ENCODE peak calls at places on chromosomes 5 and 9, in eight cellular contexts. V is stomach, N is EH, E is AG04450, P is endothelial cell of umbilical vein, D is astrocyte of the spinal cord, B is non-pigmented ciliary epithelial cell, A is IMR-90. R is an unnamed sample.

GRCh38 chr5:80231693-80232092 is 24.2 kb downstream of the SERINC5 start:
- DNase-seq in V (no peak), N (no peak), E (no peak), P (no peak), D (no peak), B (no peak), A (no peak), R (no peak)

GRCh38 chr9:96587295-96587694 is 32.3 kb downstream of the CDC14B start:
- DNase-seq in V (no peak), N (no peak), E (no peak), P (no peak), D (no peak), B (no peak), A (no peak), R (no peak)

GRCh38 chr9:10232352-10232930 is 380.4 kb downstream of the PTPRD start:
- DNase-seq in V (peak), N (no peak), E (no peak), P (peak), D (peak), B (no peak), A (peak), R (no peak)

GRCh38 chr5:141413540-141414069 is 818 bp downstream of the PCDHGA10 start:
- DNase-seq in V (no peak), N (no peak), E (no peak), P (no peak), D (no peak), B (no peak), A (no peak), R (no peak)

GRCh38 chr9:5450360-5451051 is at the start of gene CD274:
- DNase-seq in V (peak), N (peak), E (peak), P (peak), D (peak), B (peak), A (peak), R (peak)

GRCh38 chr5:51559390-51559789 is 176.1 kb downstream of the ISL1 start:
- DNase-seq in V (no peak), N (no peak), E (no peak), P (no peak), D (no peak), B (no peak), A (no peak), R (no peak)

GRCh38 chr9:78236511-78236950 is 656 bp downstream of the CEP78 start:
- DNase-seq in V (no peak), N (no peak), E (no peak), P (no peak), D (no peak), B (no peak), A (no peak), R (no peak)

GRCh38 chr9:126326228-126327015 is at the start of gene MVB12B:
- DNase-seq in V (peak), N (peak), E (no peak), P (peak), D (peak), B (no peak), A (peak), R (no peak)

GRCh38 chr5:76542887-76543690 is 80.1 kb downstream of the F2RL2 start:
- DNase-seq in V (peak), N (no peak), E (no peak), P (no peak), D (no peak), B (no peak), A (peak), R (no peak)

GRCh38 chr5:132052520-132052919 is 7.9 kb upstream of the IL3 start:
- DNase-seq in V (no peak), N (no peak), E (no peak), P (no peak), D (no peak), B (no peak), A (no peak), R (no peak)

GRCh38 chr5:122008061-122008460 is 46.3 kb downstream of the SRFBP1 start:
- DNase-seq in V (no peak), N (no peak), E (no peak), P (no peak), D (no peak), B (no peak), A (no peak), R (no peak)

GRCh38 chr5:170747851-170748250 is 35.7 kb upstream of the GABRP start:
- DNase-seq in V (no peak), N (no peak), E (no peak), P (peak), D (no peak), B (no peak), A (no peak), R (no peak)

GRCh38 chr9:22383720-22384119 is 62.9 kb upstream of the DMRTA1 start:
- DNase-seq in V (no peak), N (no peak), E (no peak), P (no peak), D (no peak), B (no peak), A (no peak), R (peak)

GRCh38 chr5:151191661-151192060 is 32.2 kb downstream of the CCDC69 start:
- DNase-seq in V (no peak), N (no peak), E (no peak), P (no peak), D (no peak), B (no peak), A (no peak), R (no peak)

GRCh38 chr9:83405674-83406255 is 132.4 kb downstream of the FRMD3 start:
- DNase-seq in V (no peak), N (peak), E (no peak), P (no peak), D (no peak), B (no peak), A (no peak), R (no peak)

GRCh38 chr5:88833371-88834107 is 49.4 kb downstream of the MEF2C start:
- DNase-seq in V (no peak), N (peak), E (no peak), P (peak), D (peak), B (no peak), A (peak), R (no peak)

GRCh38 chr9:127184641-127185040 is 62.2 kb upstream of the ANGPTL2 start:
- DNase-seq in V (no peak), N (no peak), E (no peak), P (no peak), D (no peak), B (no peak), A (no peak), R (no peak)

GRCh38 chr5:115977988-115978387 is 15.7 kb downstream of the LVRN start:
- DNase-seq in V (no peak), N (peak), E (peak), P (peak), D (peak), B (peak), A (peak), R (peak)

GRCh38 chr9:109442716-109443115 is 55.4 kb downstream of the PTPN3 start:
- DNase-seq in V (no peak), N (no peak), E (no peak), P (no peak), D (no peak), B (no peak), A (no peak), R (no peak)

GRCh38 chr5:94698189-94698588 is 79.7 kb downstream of the SLF1 start:
- DNase-seq in V (no peak), N (no peak), E (no peak), P (no peak), D (no peak), B (no peak), A (no peak), R (no peak)

GRCh38 chr5:56409331-56410190 is 176.4 kb upstream of the ANKRD55 start:
- DNase-seq in V (peak), N (peak), E (peak), P (peak), D (peak), B (peak), A (peak), R (peak)

GRCh38 chr5:5649641-5650040 is 227.2 kb downstream of the ICE1 start:
- DNase-seq in V (no peak), N (no peak), E (no peak), P (no peak), D (no peak), B (no peak), A (no peak), R (no peak)

GRCh38 chr9:133238851-133239532 is 29.9 kb upstream of the OBP2B start:
- DNase-seq in V (peak), N (peak), E (no peak), P (peak), D (peak), B (no peak), A (peak), R (peak)

GRCh38 chr9:76567086-76567485 is 108.1 kb downstream of the GCNT1 start:
- DNase-seq in V (no peak), N (peak), E (no peak), P (no peak), D (no peak), B (no peak), A (no peak), R (no peak)

GRCh38 chr5:127290019-127290945 is at the start of gene MEGF10:
- DNase-seq in V (no peak), N (peak), E (no peak), P (peak), D (peak), B (no peak), A (peak), R (no peak)

GRCh38 chr5:44794371-44794770 is 14.4 kb upstream of the MRPS30 start:
- DNase-seq in V (no peak), N (no peak), E (no peak), P (no peak), D (no peak), B (no peak), A (no peak), R (no peak)

GRCh38 chr9:13269589-13270452 is 9.7 kb downstream of the MPDZ start:
- DNase-seq in V (no peak), N (no peak), E (no peak), P (peak), D (no peak), B (no peak), A (no peak), R (no peak)

GRCh38 chr9:100999914-101000540 is 28.5 kb upstream of the PLPPR1 start:
- DNase-seq in V (no peak), N (no peak), E (no peak), P (no peak), D (no peak), B (no peak), A (no peak), R (no peak)

R was measured in kidney glomerular epithelial cell.